ENCODE peak calls at places on chromosomes 11 and 22, in nine cellular contexts. V is GM12891, W is H54, H is GM12878, N is suprapubic skin, X is heart left ventricle, M is stomach, R is K562, U is H1. Q is an unnamed sample.
A peak's percentile ranks its signal among the peaks of the same experiment; 100 is the strongest.

GRCh38 chr22:19962246-19962908 is 20.8 kb upstream of the TXNRD2 start:
- DNase-seq in M (peak; percentile 90), H (no peak), U (peak; percentile 86), V (peak; percentile 89), N (no peak), R (peak; percentile 99), X (peak; percentile 68), W (no peak), Q (peak; percentile 70)

GRCh38 chr11:121112498-121113455 is 11.7 kb downstream of the TECTA start:
- DNase-seq in H (no peak), U (peak; percentile 56), R (peak; percentile 22), V (peak; percentile 51), W (peak; percentile 45), N (peak; percentile 83), M (peak; percentile 64), X (peak; percentile 50), Q (peak; percentile 51)

GRCh38 chr11:76030286-76030685 is 176.0 kb downstream of the WNT11 start:
- DNase-seq in R (no peak), N (no peak), U (no peak), H (no peak), V (no peak), W (no peak), M (no peak), X (no peak), Q (no peak)

GRCh38 chr11:132904091-132904490 is 628.2 kb downstream of the OPCML start:
- DNase-seq in R (no peak), M (no peak), W (no peak), N (no peak), H (no peak), U (no peak), X (no peak), V (no peak), Q (no peak)

GRCh38 chr11:10390375-10390774 is 64.7 kb upstream of the AMPD3 start:
- DNase-seq in U (peak; percentile 13), V (no peak), X (no peak), H (no peak), W (no peak), R (no peak), N (no peak), M (no peak), Q (no peak)

GRCh38 chr22:23239429-23239828 is 59.1 kb downstream of the BCR start:
- DNase-seq in H (no peak), R (no peak), M (no peak), V (no peak), X (no peak), U (no peak), N (no peak), W (no peak), Q (no peak)

GRCh38 chr22:23278883-23279675 is 98.8 kb downstream of the BCR start:
- DNase-seq in M (peak; percentile 92), U (no peak), N (no peak), R (peak; percentile 80), X (no peak), W (no peak), V (no peak), H (no peak), Q (peak; percentile 89)

GRCh38 chr11:95327273-95327948 is 96.4 kb upstream of the SESN3 start:
- DNase-seq in H (no peak), M (no peak), W (no peak), V (no peak), N (no peak), X (no peak), R (no peak), U (no peak), Q (no peak)

GRCh38 chr11:43736502-43737193 is 56.1 kb downstream of the HSD17B12 start:
- DNase-seq in R (no peak), V (no peak), U (no peak), W (no peak), X (no peak), H (no peak), M (no peak), N (no peak), Q (no peak)

GRCh38 chr11:44766112-44766971 is 39.6 kb downstream of the TSPAN18 start:
- DNase-seq in M (peak; percentile 50), W (no peak), R (no peak), X (peak; percentile 77), U (peak; percentile 38), N (peak; percentile 70), H (no peak), V (no peak), Q (peak; percentile 78)

GRCh38 chr22:39962071-39962470 is 1.9 kb downstream of the TMA7B start:
- DNase-seq in N (no peak), W (no peak), X (no peak), V (no peak), M (no peak), H (no peak), R (no peak), U (no peak), Q (no peak)

GRCh38 chr22:33697640-33698039 is 222.6 kb downstream of the LARGE1 start:
- DNase-seq in W (no peak), V (no peak), U (no peak), M (no peak), X (no peak), R (no peak), H (no peak), N (no peak), Q (no peak)

GRCh38 chr11:79119491-79120284 is 321.1 kb downstream of the TENM4 start:
- DNase-seq in N (no peak), W (no peak), V (no peak), R (no peak), M (no peak), U (no peak), H (no peak), X (no peak), Q (no peak)

GRCh38 chr11:14577835-14578529 is 57.8 kb upstream of the PSMA1 start:
- DNase-seq in R (no peak), V (no peak), U (no peak), H (no peak), X (no peak), W (no peak), M (no peak), N (no peak), Q (no peak)

GRCh38 chr11:19994712-19995111 is 165.6 kb downstream of the DBX1 start:
- DNase-seq in R (no peak), M (no peak), W (no peak), N (no peak), V (no peak), X (no peak), U (no peak), H (no peak), Q (no peak)

GRCh38 chr11:19995131-19995530 is 165.1 kb downstream of the DBX1 start:
- DNase-seq in N (no peak), V (no peak), U (no peak), R (peak; percentile 25), M (no peak), X (no peak), H (no peak), W (peak; percentile 27), Q (peak; percentile 17)

GRCh38 chr11:20000022-20000392 is 160.3 kb downstream of the DBX1 start:
- DNase-seq in H (no peak), U (no peak), X (no peak), V (no peak), M (no peak), W (no peak), R (no peak), N (no peak), Q (no peak)

GRCh38 chr11:19992998-19993397 is 167.3 kb downstream of the DBX1 start:
- DNase-seq in V (no peak), M (no peak), H (no peak), W (no peak), X (no peak), N (no peak), R (no peak), U (no peak), Q (no peak)

GRCh38 chr11:19996591-19996990 is 163.7 kb downstream of the DBX1 start:
- DNase-seq in X (no peak), R (no peak), U (no peak), M (no peak), W (no peak), H (no peak), V (no peak), N (no peak), Q (no peak)
- TF ChIP-seq POLR2A in X (no peak), R (no peak), U (no peak), M (no peak), W (no peak), H (no peak), V (no peak), N (no peak), Q (no peak)

GRCh38 chr11:130308925-130309324 is 5.8 kb downstream of the ZBTB44 start:
- DNase-seq in U (no peak), N (no peak), H (no peak), V (no peak), X (no peak), R (no peak), W (no peak), M (no peak), Q (no peak)
- TF ChIP-seq POLR2A in U (peak; percentile 54), N (no peak), H (no peak), V (no peak), X (no peak), R (no peak), W (no peak), M (no peak), Q (no peak)

DNA sequence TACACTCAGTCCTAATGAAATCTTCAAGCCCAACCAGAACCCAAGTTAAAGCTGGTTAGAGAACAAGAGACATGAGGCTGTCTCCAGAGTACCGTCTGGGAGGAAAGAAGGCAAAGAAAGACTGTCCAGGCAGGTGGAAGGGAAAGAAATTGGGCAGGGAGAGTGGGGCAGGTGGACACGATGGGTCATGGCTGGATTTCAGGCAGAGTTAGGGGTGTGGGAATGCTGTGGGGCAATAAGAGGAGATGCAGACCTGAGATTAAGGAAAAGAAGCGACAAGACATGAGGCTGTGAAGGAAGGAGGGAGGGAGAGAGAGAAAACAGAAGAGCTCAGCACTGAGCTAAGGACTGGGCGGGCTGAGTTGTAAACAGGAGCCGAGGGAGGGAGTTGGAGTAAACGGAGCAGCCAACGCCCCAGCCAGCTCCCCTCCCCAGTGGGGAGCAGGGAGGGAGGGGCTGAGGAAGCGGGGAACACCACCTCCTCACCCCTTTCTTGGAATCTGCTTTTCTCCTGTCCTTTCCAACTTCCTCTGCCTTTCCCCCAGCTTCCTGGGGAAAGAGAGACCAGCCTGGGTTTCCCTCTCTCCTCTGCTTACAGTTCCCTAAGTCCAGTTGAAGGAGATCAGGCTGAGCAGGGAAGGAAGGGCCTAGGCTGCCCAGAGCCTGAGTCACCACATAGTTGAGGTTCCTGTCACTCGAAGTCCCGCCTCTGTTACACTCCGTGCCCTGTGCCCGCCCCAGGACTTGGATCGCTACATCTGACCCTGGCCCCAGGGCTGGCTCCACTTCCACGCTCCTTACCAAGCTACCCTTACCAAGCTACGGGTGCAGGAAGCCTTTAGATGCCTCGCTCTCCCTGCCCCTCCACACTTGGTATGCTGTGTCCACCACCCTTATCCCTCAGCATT is 6.6 kb upstream of the AHNAK start:
- DNase-seq in W (peak; percentile 72), H (no peak), N (peak; percentile 94), U (peak; percentile 82), X (peak; percentile 79), V (no peak), M (peak; percentile 91), R (peak; percentile 60), Q (peak; percentile 97)
- TF ChIP-seq POLR2A in W (peak; percentile 54), H (no peak), N (no peak), U (peak; percentile 65), X (no peak), V (no peak), M (no peak), R (peak; percentile 48), Q (no peak)

DNA sequence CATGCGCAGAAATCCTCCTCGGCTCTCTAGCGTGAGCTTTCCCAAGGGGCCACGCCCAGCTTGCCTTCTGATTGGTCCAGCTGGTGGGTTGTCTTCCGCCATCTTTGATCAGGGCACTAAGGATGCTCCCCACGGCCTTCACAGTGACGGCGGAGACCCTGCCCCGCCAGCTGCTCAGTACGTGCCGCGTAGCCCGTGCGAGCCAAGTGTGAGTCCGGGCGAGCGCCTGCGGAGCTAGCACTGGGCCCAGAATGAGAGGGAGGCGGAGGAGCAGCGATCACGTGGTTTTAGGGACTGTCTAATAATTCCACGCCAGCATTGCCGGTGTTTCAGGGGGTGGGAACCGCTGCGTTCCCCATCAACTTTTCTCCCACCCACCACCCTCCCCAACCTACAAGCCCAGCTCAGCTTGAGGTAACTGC is 1.6 kb upstream of the MTFP1 start:
- DNase-seq in W (peak; percentile 72), M (peak; percentile 99), V (peak; percentile 91), N (peak; percentile 99), R (peak; percentile 91), X (peak; percentile 99), H (peak; percentile 99), U (peak; percentile 94), Q (peak; percentile 99)
- TF ChIP-seq POLR2A in W (peak; percentile 27), M (no peak), V (peak; percentile 46), N (no peak), R (peak; percentile 29), X (no peak), H (peak; percentile 85), U (peak; percentile 81), Q (no peak)